ENCODE peak calls at places on chromosome 6, in five cellular contexts. One of them, this sample, is unnamed.

GRCh38 chr6:30861257-30862048 is 22.9 kb upstream of the DDR1 start:
- DNase-seq in nephron progenitor cell: no peak
- DNase-seq in pancreas: no peak
- DNase-seq in activated effector memory CD4-positive, alpha-beta T cell treated with anti-CD3 and anti-CD28 coated beads, Interleukin-2, amount 50 U/mL, for 16 hours: no peak
- DNase-seq in NCI-H460: no peak
- DNase-seq in this sample: no peak

GRCh38 chr6:52509281-52510212 is 67.3 kb downstream of the TRAM2 start:
- DNase-seq in NCI-H460: no peak
- DNase-seq in nephron progenitor cell: no peak
- DNase-seq in activated effector memory CD4-positive, alpha-beta T cell treated with anti-CD3 and anti-CD28 coated beads, Interleukin-2, amount 50 U/mL, for 16 hours: no peak
- DNase-seq in pancreas: no peak
- DNase-seq in this sample: peak

GRCh38 chr6:107683183-107683582 is 140.9 kb downstream of the SCML4 start:
- DNase-seq in nephron progenitor cell: no peak
- DNase-seq in NCI-H460: no peak
- DNase-seq in pancreas: no peak
- DNase-seq in activated effector memory CD4-positive, alpha-beta T cell treated with anti-CD3 and anti-CD28 coated beads, Interleukin-2, amount 50 U/mL, for 16 hours: no peak
- DNase-seq in this sample: no peak

GRCh38 chr6:109787312-109787711 is 96.2 kb downstream of the FIG4 start:
- DNase-seq in activated effector memory CD4-positive, alpha-beta T cell treated with anti-CD3 and anti-CD28 coated beads, Interleukin-2, amount 50 U/mL, for 16 hours: no peak
- DNase-seq in NCI-H460: no peak
- DNase-seq in nephron progenitor cell: no peak
- DNase-seq in pancreas: no peak
- DNase-seq in this sample: no peak

GRCh38 chr6:167020211-167020610 is 21.0 kb downstream of the CEP43 start:
- DNase-seq in activated effector memory CD4-positive, alpha-beta T cell treated with anti-CD3 and anti-CD28 coated beads, Interleukin-2, amount 50 U/mL, for 16 hours: no peak
- DNase-seq in pancreas: no peak
- DNase-seq in nephron progenitor cell: no peak
- DNase-seq in NCI-H460: no peak
- DNase-seq in this sample: no peak

GRCh38 chr6:122997541-122998150 is 1.6 kb downstream of the CLVS2 start:
- DNase-seq in nephron progenitor cell: no peak
- DNase-seq in pancreas: no peak
- DNase-seq in activated effector memory CD4-positive, alpha-beta T cell treated with anti-CD3 and anti-CD28 coated beads, Interleukin-2, amount 50 U/mL, for 16 hours: no peak
- DNase-seq in NCI-H460: no peak
- DNase-seq in this sample: no peak

GRCh38 chr6:23454090-23454998 is 671.7 kb upstream of the NRSN1 start:
- DNase-seq in NCI-H460: peak
- DNase-seq in nephron progenitor cell: no peak
- DNase-seq in pancreas: no peak
- DNase-seq in activated effector memory CD4-positive, alpha-beta T cell treated with anti-CD3 and anti-CD28 coated beads, Interleukin-2, amount 50 U/mL, for 16 hours: no peak
- DNase-seq in this sample: peak

GRCh38 chr6:8499540-8499939 is 64.2 kb upstream of the SLC35B3 start:
- DNase-seq in NCI-H460: peak
- DNase-seq in pancreas: no peak
- DNase-seq in activated effector memory CD4-positive, alpha-beta T cell treated with anti-CD3 and anti-CD28 coated beads, Interleukin-2, amount 50 U/mL, for 16 hours: no peak
- DNase-seq in nephron progenitor cell: peak
- DNase-seq in this sample: no peak

GRCh38 chr6:13263669-13264068 is 64.7 kb downstream of the TBC1D7 start:
- DNase-seq in NCI-H460: no peak
- DNase-seq in activated effector memory CD4-positive, alpha-beta T cell treated with anti-CD3 and anti-CD28 coated beads, Interleukin-2, amount 50 U/mL, for 16 hours: no peak
- DNase-seq in nephron progenitor cell: no peak
- DNase-seq in pancreas: no peak
- DNase-seq in this sample: no peak

GRCh38 chr6:159106627-159107241 is 61.9 kb upstream of the TAGAP start:
- DNase-seq in nephron progenitor cell: peak
- DNase-seq in NCI-H460: peak
- DNase-seq in activated effector memory CD4-positive, alpha-beta T cell treated with anti-CD3 and anti-CD28 coated beads, Interleukin-2, amount 50 U/mL, for 16 hours: peak
- DNase-seq in pancreas: no peak
- DNase-seq in this sample: peak

This sample was measured in astrocyte.